ENCODE peak calls at places on chromosome 20, in ten cellular contexts. K, N, R, H, J, C, T, Q, B and F are unnamed samples.

GRCh38 chr20:15061061-15061430 is 723.6 kb upstream of the FLRT3 start:
- DNase-seq in K (no peak), J (no peak), Q (no peak), H (peak), C (no peak), B (no peak), T (no peak), R (no peak), N (no peak), F (no peak)

GRCh38 chr20:58352454-58352853 is 36.6 kb upstream of the VAPB start:
- DNase-seq in J (no peak), K (no peak), R (no peak), C (no peak), H (no peak), B (no peak), N (no peak), Q (no peak), T (no peak), F (no peak)

GRCh38 chr20:57408131-57408530 is 16.9 kb downstream of the RBM38 start:
- DNase-seq in R (no peak), N (no peak), K (no peak), Q (no peak), B (no peak), H (no peak), C (no peak), T (no peak), J (no peak), F (no peak)

GRCh38 chr20:48618052-48618451 is 209.7 kb downstream of the PREX1 start:
- DNase-seq in C (no peak), Q (no peak), J (no peak), R (no peak), N (no peak), B (no peak), K (no peak), T (no peak), H (no peak), F (no peak)

GRCh38 chr20:3339076-3339475 is 68.4 kb downstream of the DNAAF9 start:
- DNase-seq in N (no peak), C (no peak), R (no peak), J (no peak), B (no peak), K (no peak), T (no peak), Q (no peak), H (no peak), F (no peak)

GRCh38 chr20:35307666-35308653 is 15.7 kb upstream of the FAM83C start:
- DNase-seq in Q (no peak), T (no peak), K (peak), H (peak), R (no peak), N (peak), C (no peak), J (no peak), B (no peak), F (no peak)

GRCh38 chr20:21342656-21343345 is 39.7 kb downstream of the XRN2 start:
- DNase-seq in B (no peak), K (no peak), Q (no peak), J (no peak), H (no peak), R (no peak), T (no peak), C (no peak), N (no peak), F (no peak)

GRCh38 chr20:33767739-33768138 is 35.9 kb downstream of the ZNF341 start:
- DNase-seq in N (no peak), Q (no peak), H (no peak), K (no peak), R (no peak), C (no peak), B (no peak), T (no peak), J (no peak), F (no peak)

GRCh38 chr20:46751856-46752255 is 42.4 kb downstream of the SLC2A10 start:
- DNase-seq in T (no peak), B (no peak), R (no peak), Q (peak), J (no peak), H (peak), K (peak), N (no peak), C (no peak), F (peak)

GRCh38 chr20:7798176-7798575 is 142.1 kb downstream of the HAO1 start:
- DNase-seq in B (no peak), Q (no peak), N (no peak), K (peak), T (no peak), J (no peak), R (no peak), C (no peak), H (no peak), F (no peak)

GRCh38 chr20:33296206-33296605 is 13.2 kb downstream of the BPIFB1 start:
- DNase-seq in K (no peak), N (no peak), H (no peak), C (no peak), J (no peak), Q (no peak), R (no peak), T (no peak), B (no peak), F (no peak)

GRCh38 chr20:31637660-31638059 is at the start of gene COX4I2:
- DNase-seq in H (no peak), J (no peak), T (no peak), R (no peak), K (no peak), C (no peak), Q (no peak), N (no peak), B (no peak), F (peak)

GRCh38 chr20:582204-582603 is 27.9 kb downstream of the TCF15 start:
- DNase-seq in H (no peak), Q (no peak), K (no peak), N (no peak), R (no peak), T (no peak), C (no peak), J (no peak), B (no peak), F (no peak)

GRCh38 chr20:63934271-63935068 is 21.7 kb downstream of the UCKL1 start:
- DNase-seq in K (no peak), T (peak), B (no peak), J (no peak), Q (no peak), C (no peak), H (no peak), R (no peak), N (no peak), F (no peak)

GRCh38 chr20:41330343-41330720 is 10.3 kb upstream of the LPIN3 start:
- DNase-seq in N (no peak), K (no peak), R (no peak), B (no peak), J (no peak), C (no peak), Q (no peak), T (no peak), H (no peak), F (no peak)

GRCh38 chr20:8368680-8369079 is 236.6 kb downstream of the PLCB1 start:
- DNase-seq in J (no peak), H (no peak), B (no peak), Q (no peak), R (no peak), K (no peak), N (no peak), C (no peak), T (no peak), F (no peak)

GRCh38 chr20:45470939-45471338 is 1.4 kb downstream of the WFDC2 start:
- DNase-seq in H (no peak), R (no peak), Q (no peak), C (no peak), J (no peak), T (no peak), B (no peak), N (no peak), K (peak), F (no peak)
- TF ChIP-seq CTCF in H (no peak), R (no peak), Q (no peak), C (peak), J (no peak), T (no peak), B (no peak), N (no peak), K (peak), F (peak)

GRCh38 chr20:49846206-49846807 is 33.7 kb downstream of the SLC9A8 start:
- DNase-seq in T (peak), N (no peak), J (no peak), B (peak), R (peak), Q (peak), C (no peak), K (peak), H (peak), F (peak)
- TF ChIP-seq CTCF in T (peak), N (peak), J (no peak), B (peak), R (peak), Q (peak), C (peak), K (peak), H (peak), F (peak)

GRCh38 chr20:51800769-51801219 is 1.5 kb downstream of the SALL4 start:
- DNase-seq in N (no peak), B (no peak), Q (peak), R (no peak), H (peak), K (peak), T (peak), C (peak), J (no peak), F (peak)

GRCh38 chr20:51800132-51800721 is 2.1 kb downstream of the SALL4 start:
- DNase-seq in K (peak), J (peak), T (peak), B (peak), C (peak), Q (peak), H (peak), R (peak), N (no peak), F (peak)

GRCh38 chr20:51802170-51802745 is at the start of gene SALL4:
- DNase-seq in T (peak), B (no peak), C (peak), K (peak), R (no peak), N (no peak), Q (peak), H (no peak), J (no peak), F (peak)

GRCh38 chr20:51799586-51799985 is 2.7 kb downstream of the SALL4 start:
- DNase-seq in T (no peak), B (no peak), C (no peak), N (no peak), H (no peak), Q (peak), J (no peak), K (no peak), R (no peak), F (no peak)

DNA sequence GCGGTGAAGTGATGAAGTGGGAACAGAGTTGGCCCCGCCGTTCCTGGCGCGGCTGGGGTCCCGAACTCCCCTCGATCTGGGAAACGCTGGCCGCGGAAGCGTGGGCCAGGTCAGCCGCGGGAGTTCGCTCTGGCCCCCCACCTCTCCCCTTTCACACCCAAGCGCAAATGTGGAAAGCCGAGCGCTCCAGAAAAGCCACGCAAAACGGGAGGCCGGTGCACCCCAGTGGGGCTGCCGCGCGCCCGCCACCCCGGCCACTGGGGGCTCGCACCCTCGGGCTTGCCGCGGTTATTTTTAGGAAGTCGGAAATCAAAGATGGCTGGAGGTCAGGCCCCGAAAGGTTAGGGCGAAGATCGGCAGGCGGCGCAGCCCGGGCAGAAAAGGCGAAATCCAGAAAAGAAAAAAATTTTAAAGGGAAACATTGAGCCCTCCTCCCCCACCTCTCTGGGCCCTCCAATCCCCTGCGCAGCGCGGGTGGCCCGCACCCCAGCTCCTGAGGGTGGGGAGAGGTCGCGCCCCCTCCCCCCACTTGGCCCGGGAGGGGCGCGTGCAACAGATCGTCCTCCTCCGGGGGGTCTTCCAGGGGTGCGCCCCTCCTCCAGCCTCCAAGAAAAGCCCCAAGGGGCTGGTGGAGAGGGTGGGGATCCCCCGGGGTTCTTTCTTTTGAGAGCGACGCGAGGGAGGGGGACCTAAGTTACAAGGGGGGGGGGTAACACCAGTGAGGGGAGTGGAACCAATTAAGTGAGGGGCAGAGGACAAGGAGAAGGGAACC is 915 bp downstream of the SALL4 start:
- DNase-seq in J (no peak), Q (peak), B (no peak), H (no peak), R (no peak), C (peak), N (no peak), T (peak), K (no peak), F (no peak)
- TF ChIP-seq CTCF in J (no peak), Q (peak), B (no peak), H (peak), R (no peak), C (peak), N (no peak), T (peak), K (no peak), F (peak)

DNA sequence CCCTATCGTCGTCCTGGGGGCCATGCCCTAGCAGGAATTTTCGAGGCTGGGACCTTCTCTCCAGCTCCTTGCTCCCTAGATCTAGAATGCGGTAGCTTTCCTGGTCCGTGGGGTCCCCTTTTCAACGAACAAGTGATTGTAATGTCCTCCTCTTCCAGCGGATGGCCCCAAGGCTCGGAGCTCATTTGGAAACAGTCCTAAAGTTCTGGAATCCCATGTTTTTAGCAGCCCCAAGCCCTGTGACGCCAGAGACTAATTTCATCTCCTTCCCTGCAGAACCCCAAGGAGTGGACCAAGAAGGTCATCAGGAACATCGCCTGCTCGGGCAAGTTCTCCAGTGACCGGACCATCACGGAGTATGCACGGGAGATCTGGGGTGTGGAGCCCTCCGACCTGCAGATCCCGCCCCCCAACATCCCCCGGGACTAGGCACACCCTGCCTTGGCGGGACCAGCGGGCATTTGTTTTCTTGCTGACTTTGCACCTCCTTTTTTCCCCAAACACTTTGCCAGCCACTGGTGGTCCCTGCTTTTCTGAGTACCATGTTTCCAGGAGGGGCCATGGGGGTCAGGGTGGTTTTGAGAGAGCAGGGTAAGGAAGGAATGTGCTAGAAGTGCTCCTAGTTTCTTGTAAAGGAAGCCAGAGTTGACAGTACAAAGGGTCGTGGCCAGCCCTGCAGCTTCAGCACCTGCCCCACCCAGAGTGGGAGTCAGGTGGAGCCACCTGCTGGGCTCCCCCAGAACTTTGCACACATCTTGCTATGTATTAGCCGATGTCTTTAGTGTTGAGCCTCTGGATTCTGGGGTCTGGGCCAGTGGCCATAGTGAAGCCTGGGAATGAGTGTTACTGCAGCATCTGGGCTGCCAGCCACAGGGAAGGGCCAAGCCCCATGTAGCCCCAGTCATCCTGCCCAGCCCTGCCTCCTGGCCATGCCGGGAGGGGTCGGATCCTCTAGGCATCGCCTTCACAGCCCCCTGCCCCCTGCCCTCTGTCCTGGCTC is 48.5 kb downstream of the PYGB start:
- DNase-seq in K (peak), Q (peak), N (no peak), H (peak), C (no peak), R (peak), J (no peak), B (peak), T (no peak), F (peak)
- TF ChIP-seq CTCF in K (peak), Q (peak), N (no peak), H (peak), C (peak), R (peak), J (no peak), B (peak), T (peak), F (peak)

GRCh38 chr20:59469266-59470252 is 134.8 kb upstream of the PHACTR3 start:
- DNase-seq in B (no peak), K (no peak), H (no peak), Q (no peak), R (no peak), C (no peak), N (no peak), T (peak), J (no peak), F (no peak)
- TF ChIP-seq CTCF in B (no peak), K (no peak), H (no peak), Q (no peak), R (no peak), C (peak), N (no peak), T (no peak), J (no peak), F (no peak)

DNA sequence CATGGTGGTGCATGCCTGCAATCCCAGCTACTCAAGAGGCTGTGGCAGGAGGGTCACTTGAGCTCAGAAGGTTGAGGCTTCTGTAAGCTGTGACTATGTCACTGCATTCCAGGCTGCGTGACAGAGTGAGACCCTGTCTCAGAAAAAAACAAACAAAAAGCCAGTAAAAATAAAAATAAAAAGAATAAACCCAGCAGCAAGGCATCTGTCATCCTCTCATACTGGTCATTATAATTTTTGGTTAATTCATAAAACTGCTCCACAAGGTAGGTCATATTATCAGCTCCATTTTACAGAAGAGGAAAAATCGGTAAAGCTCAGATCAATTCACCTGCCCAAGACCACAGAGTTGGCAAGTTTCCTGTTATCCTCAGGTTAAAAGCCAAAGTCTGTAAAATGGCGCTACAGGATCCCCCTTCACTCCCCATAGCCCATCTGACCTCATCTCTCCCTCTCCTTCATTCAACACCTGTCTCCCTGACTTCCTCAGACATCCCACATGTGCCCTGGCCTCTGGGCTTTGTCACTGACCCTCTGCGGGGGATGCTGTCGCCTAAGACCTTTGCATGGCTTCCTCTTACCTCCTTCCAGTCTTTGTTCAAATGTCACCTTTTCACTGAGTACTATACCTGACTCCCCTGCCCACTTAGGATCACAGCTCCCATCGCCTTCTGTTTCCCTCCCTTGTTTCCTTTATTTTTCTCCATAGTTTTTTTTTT is 213.2 kb upstream of the ZNF217 start:
- DNase-seq in J (no peak), H (no peak), B (no peak), R (no peak), T (no peak), N (no peak), Q (no peak), K (no peak), C (no peak), F (no peak)
- TF ChIP-seq CTCF in J (no peak), H (no peak), B (no peak), R (no peak), T (no peak), N (no peak), Q (no peak), K (no peak), C (no peak), F (no peak)

DNA sequence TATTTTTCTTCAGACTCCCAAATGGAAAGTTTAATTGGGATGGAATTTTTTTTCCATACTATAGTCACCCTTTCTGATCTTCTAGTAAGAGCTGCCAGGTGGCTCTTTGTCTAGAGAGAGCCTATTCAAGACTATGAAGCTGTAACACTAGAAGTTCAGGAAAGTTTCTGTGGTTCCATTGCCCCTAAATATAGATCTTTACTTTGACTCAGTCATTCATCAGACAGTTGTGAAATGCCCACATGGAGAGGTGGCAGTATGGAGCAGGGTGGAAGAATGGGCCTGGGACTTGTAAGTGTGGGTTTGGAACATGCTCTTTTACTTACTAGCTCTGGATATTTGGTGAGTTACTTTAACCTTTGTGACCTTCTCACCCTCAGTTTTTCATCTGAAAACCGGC is 87.8 kb downstream of the CTNNBL1 start:
- DNase-seq in H (peak), N (no peak), R (no peak), K (no peak), Q (no peak), B (no peak), J (no peak), C (no peak), T (no peak), F (no peak)
- TF ChIP-seq CTCF in H (peak), N (no peak), R (no peak), K (no peak), Q (no peak), B (no peak), J (no peak), C (no peak), T (no peak), F (no peak)